ENCODE peak calls at places on chromosomes 1 and 21, in nine cellular contexts. One of them, this sample, is unnamed.

GRCh38 chr1:7948950-7949349 is 8.3 kb upstream of the TNFRSF9 start:
- DNase-seq in neural progenitor cell: no peak
- DNase-seq in T1000: no peak
- DNase-seq in cardiac fibroblast: peak; percentile 84
- DNase-seq in stimulated activated CD8-positive, alpha-beta memory T cell treated with anti-CD3 and anti-CD28 coated beads, Interleukin-4, amount 100 ng/mL, for 1 hour: no peak
- DNase-seq in central memory CD4-positive, alpha-beta T cell: peak; percentile 71
- DNase-seq in stomach: no peak
- DNase-seq in HTR-8/SVneo: peak; percentile 24
- DNase-seq in stimulated activated CD4-positive, alpha-beta T cell treated with anti-CD3 and anti-CD28 coated beads, Interleukin-4, amount 100 ng/mL, for 4 hours: peak; percentile 49
- DNase-seq in this sample: peak; percentile 60

GRCh38 chr1:96840396-96840795 is 118.8 kb downstream of the PTBP2 start:
- DNase-seq in stimulated activated CD4-positive, alpha-beta T cell treated with anti-CD3 and anti-CD28 coated beads, Interleukin-4, amount 100 ng/mL, for 4 hours: no peak
- DNase-seq in stimulated activated CD8-positive, alpha-beta memory T cell treated with anti-CD3 and anti-CD28 coated beads, Interleukin-4, amount 100 ng/mL, for 1 hour: no peak
- DNase-seq in central memory CD4-positive, alpha-beta T cell: no peak
- DNase-seq in T1000: no peak
- DNase-seq in HTR-8/SVneo: no peak
- DNase-seq in cardiac fibroblast: no peak
- DNase-seq in stomach: no peak
- DNase-seq in neural progenitor cell: no peak
- DNase-seq in this sample: no peak

GRCh38 chr1:194184974-194185373 is 998.6 kb upstream of the B3GALT2 start:
- DNase-seq in central memory CD4-positive, alpha-beta T cell: no peak
- DNase-seq in stimulated activated CD8-positive, alpha-beta memory T cell treated with anti-CD3 and anti-CD28 coated beads, Interleukin-4, amount 100 ng/mL, for 1 hour: no peak
- DNase-seq in cardiac fibroblast: no peak
- DNase-seq in neural progenitor cell: no peak
- DNase-seq in HTR-8/SVneo: no peak
- DNase-seq in stimulated activated CD4-positive, alpha-beta T cell treated with anti-CD3 and anti-CD28 coated beads, Interleukin-4, amount 100 ng/mL, for 4 hours: no peak
- DNase-seq in T1000: no peak
- DNase-seq in stomach: no peak
- DNase-seq in this sample: no peak

GRCh38 chr1:84862810-84863251 is 30.2 kb downstream of the LPAR3 start:
- DNase-seq in stimulated activated CD8-positive, alpha-beta memory T cell treated with anti-CD3 and anti-CD28 coated beads, Interleukin-4, amount 100 ng/mL, for 1 hour: no peak
- DNase-seq in neural progenitor cell: no peak
- DNase-seq in stimulated activated CD4-positive, alpha-beta T cell treated with anti-CD3 and anti-CD28 coated beads, Interleukin-4, amount 100 ng/mL, for 4 hours: peak; percentile 69
- DNase-seq in HTR-8/SVneo: no peak
- DNase-seq in cardiac fibroblast: no peak
- DNase-seq in T1000: no peak
- DNase-seq in central memory CD4-positive, alpha-beta T cell: peak; percentile 79
- DNase-seq in stomach: no peak
- DNase-seq in this sample: no peak

GRCh38 chr1:24168246-24168645 is 18.8 kb downstream of the IFNLR1 start:
- DNase-seq in HTR-8/SVneo: no peak
- DNase-seq in neural progenitor cell: no peak
- DNase-seq in central memory CD4-positive, alpha-beta T cell: no peak
- DNase-seq in stimulated activated CD8-positive, alpha-beta memory T cell treated with anti-CD3 and anti-CD28 coated beads, Interleukin-4, amount 100 ng/mL, for 1 hour: no peak
- DNase-seq in stimulated activated CD4-positive, alpha-beta T cell treated with anti-CD3 and anti-CD28 coated beads, Interleukin-4, amount 100 ng/mL, for 4 hours: no peak
- DNase-seq in stomach: no peak
- DNase-seq in T1000: no peak
- DNase-seq in cardiac fibroblast: no peak
- DNase-seq in this sample: no peak

GRCh38 chr1:39901486-39902120 is at the start of gene MYCL:
- DNase-seq in cardiac fibroblast: peak; percentile 62
- DNase-seq in stimulated activated CD8-positive, alpha-beta memory T cell treated with anti-CD3 and anti-CD28 coated beads, Interleukin-4, amount 100 ng/mL, for 1 hour: no peak
- DNase-seq in neural progenitor cell: peak; percentile 95
- DNase-seq in stimulated activated CD4-positive, alpha-beta T cell treated with anti-CD3 and anti-CD28 coated beads, Interleukin-4, amount 100 ng/mL, for 4 hours: peak; percentile 66
- DNase-seq in HTR-8/SVneo: peak; percentile 72
- DNase-seq in T1000: peak; percentile 35
- DNase-seq in central memory CD4-positive, alpha-beta T cell: peak; percentile 49
- DNase-seq in stomach: peak; percentile 94
- DNase-seq in this sample: peak; percentile 77

GRCh38 chr1:73564294-73564693 is 633.7 kb downstream of the LRRIQ3 start:
- DNase-seq in HTR-8/SVneo: no peak
- DNase-seq in stimulated activated CD4-positive, alpha-beta T cell treated with anti-CD3 and anti-CD28 coated beads, Interleukin-4, amount 100 ng/mL, for 4 hours: no peak
- DNase-seq in neural progenitor cell: no peak
- DNase-seq in stomach: no peak
- DNase-seq in cardiac fibroblast: no peak
- DNase-seq in T1000: no peak
- DNase-seq in central memory CD4-positive, alpha-beta T cell: no peak
- DNase-seq in stimulated activated CD8-positive, alpha-beta memory T cell treated with anti-CD3 and anti-CD28 coated beads, Interleukin-4, amount 100 ng/mL, for 1 hour: no peak
- DNase-seq in this sample: no peak

GRCh38 chr1:66273674-66274073 is 260.3 kb upstream of the SGIP1 start:
- DNase-seq in HTR-8/SVneo: no peak
- DNase-seq in central memory CD4-positive, alpha-beta T cell: no peak
- DNase-seq in cardiac fibroblast: no peak
- DNase-seq in neural progenitor cell: no peak
- DNase-seq in stomach: no peak
- DNase-seq in T1000: no peak
- DNase-seq in stimulated activated CD4-positive, alpha-beta T cell treated with anti-CD3 and anti-CD28 coated beads, Interleukin-4, amount 100 ng/mL, for 4 hours: no peak
- DNase-seq in stimulated activated CD8-positive, alpha-beta memory T cell treated with anti-CD3 and anti-CD28 coated beads, Interleukin-4, amount 100 ng/mL, for 1 hour: no peak
- DNase-seq in this sample: no peak

GRCh38 chr1:151977662-151978230 is 15.9 kb downstream of the S100A10 start:
- DNase-seq in stimulated activated CD4-positive, alpha-beta T cell treated with anti-CD3 and anti-CD28 coated beads, Interleukin-4, amount 100 ng/mL, for 4 hours: no peak
- DNase-seq in cardiac fibroblast: no peak
- DNase-seq in stomach: no peak
- DNase-seq in stimulated activated CD8-positive, alpha-beta memory T cell treated with anti-CD3 and anti-CD28 coated beads, Interleukin-4, amount 100 ng/mL, for 1 hour: no peak
- DNase-seq in neural progenitor cell: no peak
- DNase-seq in T1000: no peak
- DNase-seq in HTR-8/SVneo: no peak
- DNase-seq in central memory CD4-positive, alpha-beta T cell: no peak
- DNase-seq in this sample: no peak

GRCh38 chr1:119611701-119612113 is 36.4 kb downstream of the ZNF697 start:
- DNase-seq in stomach: peak; percentile 94
- DNase-seq in stimulated activated CD4-positive, alpha-beta T cell treated with anti-CD3 and anti-CD28 coated beads, Interleukin-4, amount 100 ng/mL, for 4 hours: peak; percentile 23
- DNase-seq in central memory CD4-positive, alpha-beta T cell: peak; percentile 1
- DNase-seq in HTR-8/SVneo: peak; percentile 11
- DNase-seq in T1000: peak; percentile 43
- DNase-seq in neural progenitor cell: peak; percentile 84
- DNase-seq in cardiac fibroblast: peak; percentile 52
- DNase-seq in stimulated activated CD8-positive, alpha-beta memory T cell treated with anti-CD3 and anti-CD28 coated beads, Interleukin-4, amount 100 ng/mL, for 1 hour: no peak
- DNase-seq in this sample: peak; percentile 68

GRCh38 chr1:27727126-27727525 is 1.4 kb downstream of the FAM76A start:
- DNase-seq in stimulated activated CD8-positive, alpha-beta memory T cell treated with anti-CD3 and anti-CD28 coated beads, Interleukin-4, amount 100 ng/mL, for 1 hour: no peak
- DNase-seq in central memory CD4-positive, alpha-beta T cell: no peak
- DNase-seq in T1000: no peak
- DNase-seq in neural progenitor cell: no peak
- DNase-seq in cardiac fibroblast: peak; percentile 60
- DNase-seq in stomach: no peak
- DNase-seq in HTR-8/SVneo: no peak
- DNase-seq in stimulated activated CD4-positive, alpha-beta T cell treated with anti-CD3 and anti-CD28 coated beads, Interleukin-4, amount 100 ng/mL, for 4 hours: no peak
- DNase-seq in this sample: no peak

GRCh38 chr1:60427701-60428100 is 354.1 kb upstream of the C1orf87 start:
- DNase-seq in stomach: no peak
- DNase-seq in neural progenitor cell: no peak
- DNase-seq in cardiac fibroblast: peak; percentile 21
- DNase-seq in T1000: no peak
- DNase-seq in HTR-8/SVneo: no peak
- DNase-seq in central memory CD4-positive, alpha-beta T cell: no peak
- DNase-seq in stimulated activated CD8-positive, alpha-beta memory T cell treated with anti-CD3 and anti-CD28 coated beads, Interleukin-4, amount 100 ng/mL, for 1 hour: no peak
- DNase-seq in stimulated activated CD4-positive, alpha-beta T cell treated with anti-CD3 and anti-CD28 coated beads, Interleukin-4, amount 100 ng/mL, for 4 hours: no peak
- DNase-seq in this sample: no peak

GRCh38 chr1:67371681-67372080 is 58.5 kb downstream of the SERBP1 start:
- DNase-seq in stomach: no peak
- DNase-seq in HTR-8/SVneo: peak; percentile 28
- DNase-seq in neural progenitor cell: no peak
- DNase-seq in stimulated activated CD4-positive, alpha-beta T cell treated with anti-CD3 and anti-CD28 coated beads, Interleukin-4, amount 100 ng/mL, for 4 hours: no peak
- DNase-seq in cardiac fibroblast: peak; percentile 19
- DNase-seq in T1000: no peak
- DNase-seq in stimulated activated CD8-positive, alpha-beta memory T cell treated with anti-CD3 and anti-CD28 coated beads, Interleukin-4, amount 100 ng/mL, for 1 hour: no peak
- DNase-seq in central memory CD4-positive, alpha-beta T cell: no peak
- DNase-seq in this sample: no peak

GRCh38 chr21:16455978-16456377 is 726.2 kb downstream of the USP25 start:
- DNase-seq in T1000: no peak
- DNase-seq in HTR-8/SVneo: no peak
- DNase-seq in stomach: no peak
- DNase-seq in neural progenitor cell: no peak
- DNase-seq in stimulated activated CD8-positive, alpha-beta memory T cell treated with anti-CD3 and anti-CD28 coated beads, Interleukin-4, amount 100 ng/mL, for 1 hour: no peak
- DNase-seq in cardiac fibroblast: no peak
- DNase-seq in central memory CD4-positive, alpha-beta T cell: no peak
- DNase-seq in stimulated activated CD4-positive, alpha-beta T cell treated with anti-CD3 and anti-CD28 coated beads, Interleukin-4, amount 100 ng/mL, for 4 hours: no peak
- DNase-seq in this sample: no peak

GRCh38 chr21:33800753-33801423 is 114.7 kb downstream of the ATP5PO start:
- DNase-seq in stimulated activated CD4-positive, alpha-beta T cell treated with anti-CD3 and anti-CD28 coated beads, Interleukin-4, amount 100 ng/mL, for 4 hours: no peak
- DNase-seq in stimulated activated CD8-positive, alpha-beta memory T cell treated with anti-CD3 and anti-CD28 coated beads, Interleukin-4, amount 100 ng/mL, for 1 hour: no peak
- DNase-seq in HTR-8/SVneo: no peak
- DNase-seq in neural progenitor cell: no peak
- DNase-seq in central memory CD4-positive, alpha-beta T cell: no peak
- DNase-seq in T1000: no peak
- DNase-seq in cardiac fibroblast: no peak
- DNase-seq in stomach: no peak
- DNase-seq in this sample: no peak

GRCh38 chr1:208040714-208041393 is 129.9 kb upstream of the CD34 start:
- DNase-seq in HTR-8/SVneo: no peak
- DNase-seq in stomach: no peak
- DNase-seq in central memory CD4-positive, alpha-beta T cell: no peak
- DNase-seq in T1000: no peak
- DNase-seq in neural progenitor cell: peak; percentile 80
- DNase-seq in stimulated activated CD8-positive, alpha-beta memory T cell treated with anti-CD3 and anti-CD28 coated beads, Interleukin-4, amount 100 ng/mL, for 1 hour: no peak
- DNase-seq in cardiac fibroblast: no peak
- DNase-seq in stimulated activated CD4-positive, alpha-beta T cell treated with anti-CD3 and anti-CD28 coated beads, Interleukin-4, amount 100 ng/mL, for 4 hours: no peak
- DNase-seq in this sample: no peak

GRCh38 chr1:162412002-162412401 is at the start of gene SH2D1B:
- DNase-seq in HTR-8/SVneo: no peak
- DNase-seq in T1000: no peak
- DNase-seq in cardiac fibroblast: peak; percentile 33
- DNase-seq in neural progenitor cell: no peak
- DNase-seq in stomach: no peak
- DNase-seq in central memory CD4-positive, alpha-beta T cell: no peak
- DNase-seq in stimulated activated CD8-positive, alpha-beta memory T cell treated with anti-CD3 and anti-CD28 coated beads, Interleukin-4, amount 100 ng/mL, for 1 hour: no peak
- DNase-seq in stimulated activated CD4-positive, alpha-beta T cell treated with anti-CD3 and anti-CD28 coated beads, Interleukin-4, amount 100 ng/mL, for 4 hours: no peak
- DNase-seq in this sample: no peak

GRCh38 chr1:66981679-66982078 is 56.9 kb downstream of the MIER1 start:
- DNase-seq in stimulated activated CD4-positive, alpha-beta T cell treated with anti-CD3 and anti-CD28 coated beads, Interleukin-4, amount 100 ng/mL, for 4 hours: peak; percentile 49
- DNase-seq in stomach: no peak
- DNase-seq in T1000: no peak
- DNase-seq in cardiac fibroblast: peak; percentile 53
- DNase-seq in stimulated activated CD8-positive, alpha-beta memory T cell treated with anti-CD3 and anti-CD28 coated beads, Interleukin-4, amount 100 ng/mL, for 1 hour: no peak
- DNase-seq in neural progenitor cell: no peak
- DNase-seq in HTR-8/SVneo: no peak
- DNase-seq in central memory CD4-positive, alpha-beta T cell: peak; percentile 54
- DNase-seq in this sample: no peak

GRCh38 chr21:46124083-46124925 is 26.4 kb downstream of the COL6A2 start:
- DNase-seq in stimulated activated CD4-positive, alpha-beta T cell treated with anti-CD3 and anti-CD28 coated beads, Interleukin-4, amount 100 ng/mL, for 4 hours: no peak
- DNase-seq in HTR-8/SVneo: no peak
- DNase-seq in T1000: no peak
- DNase-seq in stimulated activated CD8-positive, alpha-beta memory T cell treated with anti-CD3 and anti-CD28 coated beads, Interleukin-4, amount 100 ng/mL, for 1 hour: no peak
- DNase-seq in stomach: peak; percentile 21
- DNase-seq in cardiac fibroblast: no peak
- DNase-seq in neural progenitor cell: no peak
- DNase-seq in central memory CD4-positive, alpha-beta T cell: no peak
- DNase-seq in this sample: no peak

GRCh38 chr1:227939791-227940771 is 7.7 kb downstream of the WNT9A start:
- DNase-seq in stimulated activated CD4-positive, alpha-beta T cell treated with anti-CD3 and anti-CD28 coated beads, Interleukin-4, amount 100 ng/mL, for 4 hours: no peak
- DNase-seq in central memory CD4-positive, alpha-beta T cell: no peak
- DNase-seq in stomach: peak; percentile 22
- DNase-seq in stimulated activated CD8-positive, alpha-beta memory T cell treated with anti-CD3 and anti-CD28 coated beads, Interleukin-4, amount 100 ng/mL, for 1 hour: no peak
- DNase-seq in T1000: no peak
- DNase-seq in HTR-8/SVneo: no peak
- DNase-seq in cardiac fibroblast: no peak
- DNase-seq in neural progenitor cell: no peak
- DNase-seq in this sample: peak; percentile 36

This sample was measured in SJSA1.